ENCODE peak calls at places on chromosomes 6 and 20, in seven cellular contexts. M is HFFc6, B is neural crest cell, N is breast epithelium, T is omental fat pad, L is Calu3, E is AG10803. X is an unnamed sample.

GRCh38 chr6:145548941-145549652 is 186.2 kb downstream of the EPM2A start:
- DNase-seq in N (no peak), L (no peak), E (no peak), B (no peak), T (no peak), M (no peak), X (no peak)

GRCh38 chr20:44704551-44704971 is 10.6 kb upstream of the CCN5 start:
- DNase-seq in B (no peak), E (peak; percentile 84), N (no peak), L (no peak), M (peak; percentile 58), T (no peak), X (no peak)

GRCh38 chr6:159204605-159205004 is 35.4 kb downstream of the FNDC1 start:
- DNase-seq in M (no peak), E (no peak), B (no peak), T (no peak), N (no peak), L (no peak), X (no peak)

GRCh38 chr20:8360035-8360434 is 228.0 kb downstream of the PLCB1 start:
- DNase-seq in N (no peak), M (no peak), L (no peak), E (no peak), B (no peak), T (no peak), X (no peak)

GRCh38 chr20:772806-773205 is 4.5 kb upstream of the SLC52A3 start:
- DNase-seq in B (no peak), E (no peak), N (no peak), M (no peak), L (no peak), T (no peak), X (no peak)

GRCh38 chr6:157272372-157272771 is 50.9 kb downstream of the TMEM242 start:
- DNase-seq in E (no peak), T (no peak), M (no peak), L (no peak), N (no peak), B (no peak), X (no peak)

GRCh38 chr6:159257846-159258245 is 88.6 kb downstream of the FNDC1 start:
- DNase-seq in L (no peak), M (no peak), E (peak; percentile 71), N (no peak), B (no peak), T (no peak), X (no peak)

GRCh38 chr20:50386641-50386960 is 123.6 kb upstream of the PTPN1 start:
- DNase-seq in M (no peak), N (no peak), T (no peak), L (no peak), E (no peak), B (no peak), X (no peak)

GRCh38 chr6:129476810-129477209 is 233.2 kb downstream of the ARHGAP18 start:
- DNase-seq in L (no peak), T (no peak), E (no peak), B (no peak), M (no peak), N (no peak), X (no peak)

GRCh38 chr6:92521553-92521952 is 897.8 kb downstream of the EPHA7 start:
- DNase-seq in M (no peak), L (no peak), T (no peak), N (no peak), E (no peak), B (no peak), X (no peak)

GRCh38 chr6:114430534-114431124 is 87.8 kb upstream of the HS3ST5 start:
- DNase-seq in M (no peak), B (peak; percentile 4), N (no peak), T (no peak), L (no peak), E (no peak), X (no peak)

GRCh38 chr6:22722913-22723312 is 153.5 kb downstream of the HDGFL1 start:
- DNase-seq in T (no peak), N (no peak), L (no peak), B (no peak), M (no peak), E (no peak), X (no peak)

DNA sequence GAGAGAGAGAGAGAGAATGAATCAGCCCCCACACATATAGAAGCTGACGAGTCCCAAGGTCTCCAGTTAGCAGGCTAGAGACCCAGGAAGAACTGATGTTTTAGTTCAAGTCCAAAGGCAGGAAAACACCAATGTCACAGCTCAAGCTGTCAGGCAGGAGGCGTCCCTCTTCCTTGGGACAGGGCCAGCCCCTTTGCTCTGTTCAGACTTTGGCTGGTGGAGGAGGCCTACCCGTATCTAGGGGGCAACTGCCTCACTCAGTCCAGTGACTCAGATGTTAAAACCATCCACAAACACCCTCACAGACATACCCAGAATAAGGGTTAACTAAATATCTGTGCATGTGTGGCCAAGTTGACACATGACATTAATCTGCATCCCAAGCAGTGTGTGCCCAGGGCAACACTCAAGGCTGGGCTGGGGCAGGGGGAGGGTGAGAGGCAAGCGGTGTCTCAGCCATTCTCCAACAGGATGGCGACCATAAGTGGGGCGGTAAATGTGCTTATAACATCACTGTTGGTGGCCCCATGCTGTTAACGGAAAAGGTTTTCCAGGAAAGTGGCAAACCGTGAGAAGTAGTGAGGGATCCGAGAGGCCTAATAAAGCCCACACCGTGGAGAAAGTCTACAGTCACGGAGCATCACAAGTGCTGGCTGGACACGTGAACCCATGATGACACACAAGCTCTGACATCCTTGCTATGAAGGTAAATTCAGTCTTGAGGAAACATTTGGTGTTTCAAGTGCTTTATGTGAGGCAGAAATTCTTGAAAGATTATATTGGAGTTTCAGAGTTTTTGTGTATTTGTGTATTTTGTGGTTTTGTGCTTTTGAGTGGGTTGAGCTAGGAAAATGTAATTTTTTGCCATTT is 28.1 kb downstream of the RAMACL start:
- DNase-seq in E (no peak), T (no peak), L (peak; percentile 10), B (no peak), N (no peak), M (no peak), X (no peak)
- TF ChIP-seq CTCF in E (no peak), T (no peak), L (no peak), B (no peak), N (no peak), M (no peak), X (no peak)

GRCh38 chr6:137571854-137572253 is 77.7 kb upstream of the OLIG3 start:
- DNase-seq in T (peak; percentile 27), M (no peak), N (no peak), L (peak; percentile 54), B (peak; percentile 40), E (peak; percentile 6), X (no peak)
- TF ChIP-seq CTCF in T (no peak), M (peak; percentile 72), N (peak; percentile 12), L (peak; percentile 57), B (peak; percentile 69), E (peak; percentile 59), X (peak; percentile 36)

DNA sequence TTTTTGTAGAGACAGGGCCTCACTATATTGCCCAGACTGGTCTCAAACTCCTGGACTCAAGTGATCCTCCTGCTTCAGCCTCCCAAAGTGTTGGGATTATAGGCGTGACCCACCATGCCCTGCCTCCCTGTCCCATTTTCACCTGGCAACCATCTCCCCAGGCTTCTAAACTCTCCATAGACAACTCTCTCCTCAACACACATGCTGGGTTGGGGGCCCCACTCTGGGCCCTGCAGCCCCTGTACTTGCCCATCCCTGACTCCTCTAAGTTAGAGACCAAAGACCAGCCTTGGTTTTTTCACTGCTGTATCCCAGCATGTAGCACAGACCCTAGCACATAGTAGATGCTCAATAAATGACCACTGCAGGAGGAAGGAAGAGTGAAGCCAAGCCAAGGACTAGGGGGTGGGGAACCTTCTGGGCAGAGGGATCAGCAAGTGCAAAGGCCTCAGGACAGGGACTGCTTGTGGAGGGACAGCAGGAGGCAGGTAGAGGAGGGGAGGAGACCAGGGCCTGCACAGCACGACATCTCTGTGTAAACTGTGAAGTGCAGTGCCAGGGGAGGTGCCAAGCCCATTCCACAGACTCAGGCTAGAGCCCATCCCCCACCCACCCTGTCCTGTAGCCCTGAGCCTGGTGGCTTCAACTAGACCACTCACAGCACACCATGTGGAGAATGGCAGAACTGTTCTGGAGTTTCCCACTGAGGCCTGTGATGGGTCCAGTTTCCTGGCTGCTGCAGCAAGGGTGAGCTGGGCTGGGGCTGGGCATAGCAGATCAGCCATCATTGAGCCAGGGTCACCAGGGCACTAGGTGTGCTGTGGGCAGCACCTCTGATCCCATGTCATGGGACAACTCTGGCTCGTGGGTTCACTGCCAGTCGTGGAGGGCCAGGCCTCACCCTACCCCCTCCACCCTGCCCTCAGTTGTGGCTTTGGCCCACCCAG is 3.4 kb upstream of the SRC start:
- DNase-seq in E (no peak), M (no peak), N (no peak), L (no peak), B (no peak), T (no peak), X (no peak)
- TF ChIP-seq CTCF in E (peak; percentile 21), M (peak; percentile 34), N (no peak), L (no peak), B (no peak), T (no peak), X (no peak)

GRCh38 chr6:168908887-168909286 is 344.8 kb downstream of the THBS2 start:
- DNase-seq in L (no peak), B (no peak), N (no peak), E (peak; percentile 81), M (peak; percentile 50), T (no peak), X (no peak)
- TF ChIP-seq CTCF in L (no peak), B (no peak), N (no peak), E (peak; percentile 56), M (peak; percentile 70), T (no peak), X (no peak)

DNA sequence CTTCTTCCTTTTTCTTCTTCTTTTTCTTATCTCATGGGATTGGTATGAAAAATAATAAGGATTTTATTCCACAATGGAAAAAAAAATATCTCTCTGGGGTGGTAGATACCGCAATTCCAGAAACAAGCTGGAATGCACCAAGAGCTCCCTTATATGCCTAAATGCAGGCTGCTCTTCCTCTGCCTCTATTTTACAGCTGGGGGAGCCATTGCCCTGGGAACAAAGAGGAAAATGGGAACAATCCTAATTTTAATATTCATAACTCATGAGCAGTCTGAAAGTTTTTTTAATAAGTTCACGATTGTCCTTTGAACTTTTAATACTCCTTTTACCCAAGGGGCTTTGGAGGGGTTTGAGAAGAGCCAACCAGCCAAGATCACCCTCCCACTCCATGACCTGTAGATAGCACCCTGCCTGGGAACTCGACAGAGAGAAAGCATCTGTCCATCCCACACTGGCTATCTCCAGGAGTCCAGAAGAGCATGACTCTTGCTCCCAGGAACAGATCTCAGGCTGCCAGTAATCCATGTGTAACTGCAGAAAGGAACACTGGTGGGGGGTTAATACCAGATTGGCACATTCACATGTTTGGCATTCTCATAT is 74.7 kb downstream of the CD83 start:
- DNase-seq in E (no peak), M (no peak), B (no peak), N (no peak), L (no peak), T (no peak), X (no peak)
- TF ChIP-seq CTCF in E (peak; percentile 24), M (no peak), B (no peak), N (no peak), L (no peak), T (no peak), X (no peak)

DNA sequence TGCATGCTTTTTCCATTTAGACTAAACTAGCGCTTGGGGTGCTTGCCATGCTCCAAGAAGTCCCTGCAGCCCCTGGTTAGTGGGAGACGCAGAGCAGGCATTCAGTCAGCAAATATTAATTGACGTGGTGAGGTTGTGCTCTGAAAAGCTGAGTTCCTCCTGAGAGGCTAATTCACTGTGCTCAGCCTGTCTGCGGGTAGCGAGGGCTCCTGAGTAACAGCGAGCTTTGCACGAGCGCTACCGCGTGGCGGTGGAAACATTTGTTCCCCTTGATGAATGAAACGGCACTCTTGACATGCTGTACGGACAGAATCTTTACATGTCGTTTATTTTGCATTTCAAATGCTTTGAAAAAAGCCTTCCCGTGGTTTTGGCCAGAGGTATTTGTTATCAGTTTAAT is 170.6 kb upstream of the AGPAT4 start:
- DNase-seq in T (no peak), B (peak; percentile 21), M (no peak), L (no peak), N (no peak), E (peak; percentile 55), X (no peak)
- TF ChIP-seq CTCF in T (no peak), B (peak; percentile 17), M (no peak), L (no peak), N (no peak), E (peak; percentile 45), X (no peak)

X was measured in D721Med.